ENCODE peak calls at places on chromosome 9, in eight cellular contexts. T is HepG2, Q is right atrium auricular region, S is fibroblast of pulmonary artery, V is heart right ventricle, W is PC-3, A is fibroblast of villous mesenchyme, H is A549. F is an unnamed sample.
A peak's percentile ranks its signal among the peaks of the same experiment; 100 is the strongest.

GRCh38 chr9:4126184-4126865 is 173.5 kb downstream of the GLIS3 start:
- DNase-seq in S (peak; percentile 76), H (peak; percentile 46), W (peak; percentile 79), T (no peak), V (no peak), A (peak; percentile 54), Q (no peak), F (peak; percentile 87)

GRCh38 chr9:83706703-83707517 is 848 bp downstream of the UBQLN1 start:
- DNase-seq in Q (no peak), H (no peak), A (peak; percentile 33), W (no peak), S (peak; percentile 24), T (peak; percentile 30), V (peak; percentile 38), F (peak; percentile 12)

GRCh38 chr9:137348781-137349470 is 46.9 kb upstream of the NRARP start:
- DNase-seq in T (no peak), V (no peak), S (no peak), W (no peak), Q (no peak), H (no peak), A (no peak), F (no peak)

GRCh38 chr9:88991066-88992030 is at the start of gene S1PR3:
- DNase-seq in W (peak; percentile 36), H (peak; percentile 68), A (peak; percentile 62), S (no peak), T (no peak), Q (peak; percentile 71), V (peak; percentile 71), F (peak; percentile 15)

GRCh38 chr9:81874926-81875325 is 53.3 kb upstream of the SPATA31D4 start:
- DNase-seq in T (no peak), A (peak; percentile 74), H (no peak), S (peak; percentile 97), W (peak; percentile 43), Q (no peak), V (peak; percentile 40), F (peak; percentile 56)

GRCh38 chr9:111691686-111692329 is 30.4 kb downstream of the GNG10 start:
- DNase-seq in V (no peak), S (peak; percentile 68), A (peak; percentile 49), W (peak; percentile 58), H (peak; percentile 16), Q (no peak), T (peak; percentile 52), F (peak; percentile 41)

GRCh38 chr9:93665128-93665565 is 88.8 kb downstream of the PHF2 start:
- DNase-seq in A (no peak), T (no peak), H (no peak), W (no peak), S (no peak), V (no peak), Q (no peak), F (no peak)

GRCh38 chr9:133788819-133789733 is 50.9 kb upstream of the SARDH start:
- DNase-seq in T (peak; percentile 80), W (no peak), A (no peak), V (peak; percentile 42), H (no peak), S (no peak), Q (no peak), F (no peak)

GRCh38 chr9:135219676-135220600 is 132.5 kb downstream of the OLFM1 start:
- DNase-seq in H (no peak), Q (no peak), S (no peak), V (no peak), W (no peak), T (no peak), A (no peak), F (no peak)

GRCh38 chr9:117116084-117116483 is 298.8 kb downstream of the ASTN2 start:
- DNase-seq in T (no peak), S (no peak), A (no peak), W (no peak), H (no peak), V (no peak), Q (no peak), F (no peak)

GRCh38 chr9:130058887-130059286 is 5.2 kb downstream of the GPR107 start:
- DNase-seq in S (no peak), Q (no peak), T (no peak), A (peak; percentile 56), W (no peak), H (no peak), V (no peak), F (no peak)

GRCh38 chr9:82191082-82191481 is 202.5 kb downstream of the SPATA31D1 start:
- DNase-seq in V (no peak), A (no peak), H (no peak), T (no peak), S (no peak), Q (no peak), W (no peak), F (no peak)

GRCh38 chr9:27260789-27261516 is 36.0 kb downstream of the EQTN start:
- DNase-seq in V (no peak), A (no peak), T (no peak), W (no peak), H (no peak), Q (no peak), S (no peak), F (no peak)
- H3K4me3 ChIP-seq in V (no peak overlapping the region), A (no peak overlapping the region), T (no peak overlapping the region), W (no peak overlapping the region), H (no peak overlapping the region), Q (no peak overlapping the region), S (no peak overlapping the region), F (no peak overlapping the region)

DNA sequence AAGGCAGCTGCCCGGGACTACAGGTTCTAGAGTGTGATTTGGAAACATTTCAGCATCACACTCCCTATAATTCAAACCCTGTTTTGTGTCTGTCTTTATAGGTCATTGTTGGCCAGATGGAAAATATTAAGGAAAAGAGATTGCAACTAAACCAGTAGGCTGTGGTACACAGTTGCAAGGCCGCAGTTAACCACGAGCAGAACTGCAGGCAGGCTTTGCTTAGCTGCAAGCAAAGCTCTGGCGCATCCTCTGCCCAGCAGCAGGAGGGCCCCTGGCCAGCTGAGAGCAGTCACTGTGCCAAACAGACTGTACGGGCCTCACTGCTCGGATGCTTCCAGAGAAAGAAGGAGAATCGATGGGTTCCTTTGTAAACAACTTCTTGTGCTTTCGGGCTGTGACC is 204.5 kb downstream of the DENND1A start:
- DNase-seq in H (no peak), W (no peak), A (peak; percentile 16), T (no peak), S (no peak), V (no peak), Q (no peak), F (peak; percentile 76)
- TF ChIP-seq CTCF in H (no peak), W (no peak), A (no peak), T (no peak), S (no peak), V (no peak), Q (no peak), F (no peak)

DNA sequence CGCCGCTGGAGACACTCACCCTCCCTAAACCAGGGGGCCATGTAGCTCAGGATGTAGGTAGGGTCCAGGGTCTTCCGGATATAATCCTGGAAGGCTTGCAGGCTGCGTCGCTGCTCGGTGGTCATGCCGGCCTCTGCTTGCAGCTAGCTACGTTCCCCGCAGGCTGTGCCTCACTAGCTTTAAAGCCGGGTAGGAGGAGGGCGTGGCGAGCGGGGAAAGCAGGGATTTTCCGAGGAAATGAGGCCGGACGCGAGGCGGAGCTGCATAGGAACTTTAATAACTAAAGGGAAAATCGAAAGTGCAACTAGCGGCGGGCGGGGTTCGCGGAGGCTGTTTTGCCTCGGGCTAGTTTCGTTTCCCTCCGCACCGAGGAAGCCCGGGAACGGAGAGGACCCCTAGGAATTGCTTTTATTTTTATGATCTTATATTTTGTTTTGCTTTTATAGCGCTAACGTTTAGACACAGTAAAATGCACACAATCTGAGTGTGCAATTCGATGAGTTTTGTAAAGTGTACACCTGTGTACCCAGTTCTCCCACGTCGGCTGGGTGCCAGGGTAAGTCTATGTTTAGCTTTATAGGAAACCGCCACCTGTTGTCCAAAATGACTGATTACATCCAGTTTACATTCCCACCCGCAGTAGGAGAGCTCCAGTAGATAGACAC is at the start of gene RIGI:
- DNase-seq in T (peak; percentile 89), S (peak; percentile 95), H (peak; percentile 64), Q (peak; percentile 95), W (peak; percentile 87), A (peak; percentile 95), V (peak; percentile 96), F (peak; percentile 87)
- H3K4me3 ChIP-seq in T (peak within 1 kb of the TSS; percentile 86), S (peak within 1 kb of the TSS; percentile 66), H (peak within 1 kb of the TSS; percentile 58), Q (peak within 1 kb of the TSS; percentile 70), W (peak within 1 kb of the TSS; percentile 92), A (peak within 1 kb of the TSS; percentile 80), V (peak within 1 kb of the TSS; percentile 58), F (peak within 1 kb of the TSS; percentile 78)

GRCh38 chr9:20292002-20292401 is 330.3 kb downstream of the MLLT3 start:
- DNase-seq in T (peak; percentile 30), W (no peak), S (peak; percentile 44), Q (no peak), H (peak; percentile 46), V (no peak), A (peak; percentile 23), F (peak; percentile 43)
- TF ChIP-seq CTCF in T (no peak), W (no peak), S (peak; percentile 26), Q (no peak), H (no peak), V (no peak), A (peak; percentile 39), F (peak; percentile 40)

GRCh38 chr9:91949946-91950664 is at the start of gene ROR2:
- DNase-seq in H (peak; percentile 59), W (peak; percentile 21), A (peak; percentile 77), V (peak; percentile 19), T (no peak), S (peak; percentile 70), Q (peak; percentile 62), F (peak; percentile 35)

GRCh38 chr9:91958179-91958578 is 8.2 kb upstream of the ROR2 start:
- DNase-seq in W (no peak), T (no peak), S (no peak), V (no peak), A (no peak), H (no peak), Q (no peak), F (no peak)

GRCh38 chr9:91953723-91954122 is 3.7 kb upstream of the ROR2 start:
- DNase-seq in T (no peak), S (no peak), Q (no peak), V (no peak), W (no peak), A (no peak), H (no peak), F (no peak)

GRCh38 chr9:91951944-91952520 is 2.0 kb upstream of the ROR2 start:
- DNase-seq in Q (no peak), T (no peak), S (peak; percentile 45), W (no peak), H (no peak), A (peak; percentile 74), V (no peak), F (peak; percentile 60)

DNA sequence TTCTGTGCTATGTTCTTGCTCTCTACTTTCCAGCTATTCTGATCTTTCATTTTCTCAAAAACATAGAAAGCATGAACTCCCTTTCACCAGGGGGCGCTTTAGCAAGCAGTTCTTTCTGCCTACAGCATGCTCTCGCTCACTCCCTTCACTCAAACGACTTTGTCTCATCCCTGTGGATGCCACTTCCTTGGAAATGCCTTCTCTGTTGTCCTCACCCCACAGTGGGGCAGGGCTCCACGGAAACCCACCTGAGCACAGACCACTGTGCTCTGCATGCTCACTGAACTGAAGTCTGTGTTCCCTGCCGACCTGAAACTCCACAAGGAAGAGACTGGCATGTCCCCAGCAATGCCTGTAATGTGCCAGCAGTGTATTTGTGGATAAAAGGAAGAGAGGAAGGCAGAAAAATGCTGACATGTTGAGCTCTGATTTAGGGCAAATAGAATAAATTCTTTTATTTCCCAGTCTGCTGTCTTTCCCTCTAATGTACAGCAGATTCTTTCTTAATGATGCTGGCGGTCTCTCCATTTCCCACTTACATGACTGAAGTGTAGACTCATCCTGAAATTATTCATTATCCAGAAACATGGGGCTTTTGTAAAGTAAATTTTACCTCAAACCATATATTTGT is 4.9 kb upstream of the ROR2 start:
- DNase-seq in V (no peak), W (peak; percentile 53), A (peak; percentile 74), S (peak; percentile 76), T (peak; percentile 33), Q (no peak), H (peak; percentile 63), F (peak; percentile 90)
- H3K4me3 ChIP-seq in V (no peak overlapping the region), W (peak overlapping the region; percentile 35), A (peak overlapping the region; percentile 23), S (peak overlapping the region; percentile 9), T (no peak overlapping the region), Q (peak overlapping the region; percentile 18), H (no peak overlapping the region), F (peak overlapping the region; percentile 51)